ENCODE peak calls at places on chromosomes 5 and 9, in eight cellular contexts. A is OCI-LY7; W is prostate gland; S is heart right ventricle; F is colonic mucosa; X is cardiac muscle cell; R is CD4-positive, CD25-positive, alpha-beta regulatory T cell; I is transverse colon. V is an unnamed sample.
A peak's percentile ranks its signal among the peaks of the same experiment; 100 is the strongest.

GRCh38 chr5:2904956-2905355 is 153.5 kb upstream of the IRX2 start:
- DNase-seq in A (no peak), W (no peak), S (no peak), F (no peak), X (no peak), R (no peak), I (no peak), V (no peak)

GRCh38 chr5:42600441-42600840 is 156.2 kb upstream of the CCDC152 start:
- DNase-seq in A (no peak), W (no peak), S (no peak), F (no peak), X (no peak), R (no peak), I (no peak), V (no peak)

GRCh38 chr5:7763621-7764072 is 87.3 kb downstream of the CFAP90 start:
- DNase-seq in A (no peak), W (peak; percentile 15), S (no peak), F (no peak), X (no peak), R (no peak), I (no peak), V (no peak)

GRCh38 chr9:107447834-107448233 is 41.7 kb downstream of the KLF4 start:
- DNase-seq in A (no peak), W (no peak), S (no peak), F (no peak), X (no peak), R (no peak), I (no peak), V (no peak)

GRCh38 chr9:108972186-108972585 is 38.0 kb downstream of the ABITRAM start:
- DNase-seq in A (no peak), W (no peak), S (no peak), F (no peak), X (no peak), R (no peak), I (no peak), V (no peak)

GRCh38 chr5:141050622-141051525 is at the start of gene PCDHB1:
- DNase-seq in A (no peak), W (no peak), S (no peak), F (no peak), X (no peak), R (no peak), I (no peak), V (no peak)

GRCh38 chr9:36008774-36009300 is 27.9 kb upstream of the RECK start:
- DNase-seq in A (peak; percentile 77), W (peak; percentile 48), S (peak; percentile 34), F (peak; percentile 78), X (peak; percentile 86), R (peak; percentile 70), I (peak; percentile 74), V (peak; percentile 72)

GRCh38 chr5:151413800-151414199 is 33.6 kb upstream of the SLC36A1 start:
- DNase-seq in A (no peak), W (no peak), S (no peak), F (no peak), X (no peak), R (no peak), I (no peak), V (no peak)

GRCh38 chr5:62596691-62597090 is 18.1 kb downstream of the LRRC70 start:
- DNase-seq in A (no peak), W (no peak), S (no peak), F (no peak), X (no peak), R (no peak), I (no peak), V (no peak)

GRCh38 chr9:121735065-121735791 is 83.8 kb downstream of the DAB2IP start:
- DNase-seq in A (peak; percentile 72), W (no peak), S (no peak), F (peak; percentile 61), X (peak; percentile 65), R (no peak), I (peak; percentile 58), V (peak; percentile 62)

GRCh38 chr5:107247427-107247826 is 423.3 kb downstream of the EFNA5 start:
- DNase-seq in A (no peak), W (no peak), S (no peak), F (no peak), X (no peak), R (no peak), I (no peak), V (no peak)

GRCh38 chr5:34627794-34628193 is 28.3 kb upstream of the RAI14 start:
- DNase-seq in A (no peak), W (no peak), S (no peak), F (no peak), X (peak; percentile 75), R (no peak), I (no peak), V (no peak)

GRCh38 chr9:113154471-113154870 is 3.7 kb downstream of the SLC31A2 start:
- DNase-seq in A (no peak), W (no peak), S (no peak), F (no peak), X (peak; percentile 50), R (no peak), I (no peak), V (peak; percentile 98)

GRCh38 chr5:17185776-17186175 is 31.7 kb upstream of the BASP1 start:
- DNase-seq in A (no peak), W (no peak), S (no peak), F (no peak), X (peak; percentile 96), R (no peak), I (peak; percentile 27), V (no peak)

GRCh38 chr5:37839441-37840035 is 303 bp downstream of the GDNF start:
- DNase-seq in A (no peak), W (no peak), S (peak; percentile 34), F (no peak), X (peak; percentile 69), R (no peak), I (peak; percentile 25), V (peak; percentile 79)

GRCh38 chr5:37836173-37837100 is 3.4 kb downstream of the GDNF start:
- DNase-seq in A (no peak), W (no peak), S (no peak), F (no peak), X (peak; percentile 45), R (no peak), I (no peak), V (peak; percentile 45)

GRCh38 chr5:37838933-37839341 is 904 bp downstream of the GDNF start:
- DNase-seq in A (no peak), W (no peak), S (no peak), F (no peak), X (no peak), R (no peak), I (no peak), V (no peak)

GRCh38 chr5:37837101-37838032 is 2.5 kb downstream of the GDNF start:
- DNase-seq in A (peak; percentile 45), W (peak; percentile 51), S (peak; percentile 60), F (peak; percentile 71), X (peak; percentile 81), R (peak; percentile 3), I (peak; percentile 67), V (peak; percentile 51)

GRCh38 chr5:37838152-37838932 is 1.5 kb downstream of the GDNF start:
- DNase-seq in A (no peak), W (no peak), S (no peak), F (no peak), X (peak; percentile 33), R (no peak), I (no peak), V (no peak)
- H3K4me3 ChIP-seq in A (no peak overlapping the region), W (peak overlapping the region; percentile 33), S (peak overlapping the region; percentile 24), F (peak overlapping the region; percentile 38), X (peak overlapping the region; percentile 32), R (no peak overlapping the region), I (peak overlapping the region; percentile 30), V (peak overlapping the region; percentile 82)

DNA sequence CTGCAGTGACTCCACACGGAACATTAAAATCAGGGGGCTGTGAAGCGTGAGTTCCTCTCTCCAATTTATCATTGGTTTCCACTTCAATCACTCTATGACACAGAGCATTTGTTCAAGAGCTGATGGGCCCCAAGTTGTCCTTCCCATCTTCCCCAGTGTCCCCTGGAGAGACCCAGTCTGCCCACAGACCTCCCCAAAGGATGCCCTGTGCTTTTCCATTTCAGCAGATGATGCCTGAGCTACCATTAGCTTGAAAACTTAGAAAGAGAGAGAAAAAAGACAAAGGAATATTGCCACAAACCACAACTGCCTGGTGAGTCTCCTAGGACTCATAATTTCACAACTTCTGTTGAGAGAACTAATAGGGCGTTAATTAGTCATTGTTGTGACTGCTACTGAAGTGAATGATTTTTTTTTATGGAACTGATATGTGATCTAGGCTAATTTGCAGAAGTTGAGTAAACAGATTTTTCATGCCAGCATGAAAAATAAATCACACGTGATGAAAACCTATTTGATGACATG is 772.7 kb downstream of the SEMA5A start:
- DNase-seq in A (no peak), W (no peak), S (no peak), F (no peak), X (peak; percentile 50), R (no peak), I (no peak), V (no peak)
- H3K27ac ChIP-seq in A (no peak overlapping the region), W (no peak overlapping the region), S (no peak overlapping the region), F (no peak overlapping the region), X (no peak overlapping the region), R (no peak overlapping the region), I (no peak overlapping the region), V (no peak overlapping the region)

GRCh38 chr5:148910216-148910615 is 83.8 kb downstream of the ADRB2 start:
- DNase-seq in A (no peak), W (no peak), S (no peak), F (no peak), X (no peak), R (no peak), I (no peak), V (no peak)
- H3K4me1 ChIP-seq in A (peaks cover 6% of the 10 kb centered on the region), W (peaks cover 4% of the 10 kb centered on the region), S (peaks cover 11% of the 10 kb centered on the region), F (no peaks in the 10 kb centered on the region), X (peaks cover 5% of the 10 kb centered on the region), R (no peaks in the 10 kb centered on the region), I (peaks cover 13% of the 10 kb centered on the region), V (peaks cover 45% of the 10 kb centered on the region)

GRCh38 chr9:68780735-68781134 is 75.7 kb downstream of the PIP5K1B start:
- DNase-seq in A (peak; percentile 31), W (no peak), S (no peak), F (no peak), X (no peak), R (peak; percentile 3), I (peak; percentile 17), V (peak; percentile 30)

GRCh38 chr9:68780377-68780707 is 75.3 kb downstream of the PIP5K1B start:
- DNase-seq in A (no peak), W (no peak), S (no peak), F (no peak), X (no peak), R (no peak), I (no peak), V (no peak)

GRCh38 chr9:68782546-68782945 is 77.5 kb downstream of the PIP5K1B start:
- DNase-seq in A (no peak), W (no peak), S (no peak), F (no peak), X (no peak), R (no peak), I (no peak), V (no peak)

GRCh38 chr9:68779558-68780376 is 74.7 kb downstream of the PIP5K1B start:
- DNase-seq in A (peak; percentile 96), W (peak; percentile 85), S (peak; percentile 96), F (peak; percentile 95), X (peak; percentile 97), R (peak; percentile 94), I (peak; percentile 95), V (peak; percentile 97)

DNA sequence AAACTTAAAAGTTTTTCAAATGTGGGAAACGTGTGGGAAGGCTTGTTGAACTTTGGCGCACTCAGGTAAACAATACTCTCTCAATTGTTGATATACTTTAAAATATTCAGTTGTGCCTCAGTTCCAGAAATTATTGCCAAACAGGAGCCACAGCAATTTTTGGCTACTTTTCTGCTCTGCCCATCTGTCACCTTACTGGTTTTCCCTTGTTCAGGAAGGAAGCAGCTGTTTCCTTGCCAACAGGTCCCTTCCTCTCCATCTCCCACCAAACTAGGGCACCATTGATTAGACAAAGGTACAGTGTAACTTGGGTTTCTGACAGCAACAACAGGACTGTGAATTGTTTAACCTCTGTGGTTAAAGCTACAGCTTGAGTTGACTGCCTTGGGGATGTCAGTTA is 76.8 kb downstream of the PIP5K1B start:
- DNase-seq in A (no peak), W (no peak), S (no peak), F (no peak), X (no peak), R (no peak), I (no peak), V (no peak)
- H3K4me3 ChIP-seq in A (peak overlapping the region; percentile 85), W (no peak overlapping the region), S (peak overlapping the region; percentile 6), F (no peak overlapping the region), X (no peak overlapping the region), R (peak overlapping the region; percentile 84), I (no peak overlapping the region), V (no peak overlapping the region)